ENCODE peak calls at places on chromosomes 4 and X, in ten cellular contexts. V is LNCaP clone FGC, K is progenitor cell of endocrine pancreas, N is activated T-cell treated with anti-CD3 and anti-CD28 coated beads for 1 hour, E is Calu3, D is neural crest cell, Z is AG10803, A is NCI-H1105 treated with DMSO at 0.1 percent for 48 hours, Y is SW480, P is AG08396. C is an unnamed sample.

GRCh38 chr4:145216532-145216931 is 36.1 kb upstream of the OTUD4 start:
- DNase-seq in V (peak; percentile 27), E (no peak), D (no peak), N (no peak), Z (peak; percentile 41), Y (peak; percentile 46), K (no peak), A (peak; percentile 9), P (no peak), C (peak; percentile 4)

GRCh38 chr4:24195976-24196736 is 306.3 kb upstream of the PPARGC1A start:
- DNase-seq in P (no peak), N (no peak), E (no peak), D (no peak), A (peak; percentile 18), Y (no peak), V (no peak), Z (no peak), K (no peak), C (no peak)

GRCh38 chr4:122898370-122899150 is 23.8 kb downstream of the NUDT6 start:
- DNase-seq in A (no peak), K (no peak), P (peak; percentile 51), D (no peak), E (peak; percentile 37), V (peak; percentile 66), N (no peak), Y (no peak), Z (peak; percentile 91), C (peak; percentile 77)

GRCh38 chr4:67366341-67366861 is 178.9 kb downstream of the CENPC start:
- DNase-seq in Z (no peak), E (no peak), N (no peak), A (no peak), D (no peak), K (no peak), P (no peak), Y (no peak), V (no peak), C (no peak)

GRCh38 chr4:122765702-122766352 is 33.3 kb downstream of the BBS12 start:
- DNase-seq in N (no peak), E (peak; percentile 16), A (no peak), Y (no peak), V (no peak), D (no peak), Z (peak; percentile 92), K (no peak), P (peak; percentile 37), C (peak; percentile 67)

GRCh38 chr4:107133965-107134364 is 97.9 kb upstream of the DKK2 start:
- DNase-seq in A (no peak), Z (no peak), K (no peak), E (no peak), D (no peak), V (no peak), Y (no peak), N (no peak), P (no peak), C (no peak)

GRCh38 chr4:173866289-173866688 is 336.3 kb upstream of the HAND2 start:
- DNase-seq in N (no peak), Z (no peak), P (no peak), Y (no peak), D (no peak), K (no peak), A (no peak), E (no peak), V (no peak), C (no peak)

GRCh38 chr4:19329631-19330030 is 922.1 kb upstream of the SLIT2 start:
- DNase-seq in P (no peak), D (no peak), Y (no peak), V (no peak), A (no peak), E (no peak), Z (peak; percentile 80), N (no peak), K (no peak), C (no peak)

GRCh38 chr4:102285831-102286230 is 59.5 kb downstream of the SLC39A8 start:
- DNase-seq in E (no peak), K (no peak), N (no peak), P (no peak), Y (no peak), Z (no peak), V (no peak), A (no peak), D (no peak), C (no peak)

GRCh38 chr4:26484538-26484937 is 5.7 kb downstream of the CCKAR start:
- DNase-seq in V (no peak), P (no peak), N (no peak), K (no peak), Z (peak; percentile 39), E (no peak), Y (no peak), A (no peak), D (no peak), C (no peak)

GRCh38 chrX:109709129-109709631 is 23.9 kb downstream of the ACSL4 start:
- DNase-seq in A (no peak), N (no peak), Y (peak; percentile 88), E (no peak), P (no peak), V (no peak), K (no peak), Z (peak; percentile 52), D (no peak), C (peak; percentile 42)

GRCh38 chr4:23455482-23455881 is 434.4 kb downstream of the PPARGC1A start:
- DNase-seq in E (peak; percentile 14), K (no peak), P (no peak), A (no peak), Y (no peak), Z (no peak), N (no peak), V (peak; percentile 0), D (peak; percentile 1), C (peak; percentile 10)

GRCh38 chr4:41359069-41359769 is 102.5 kb downstream of the UCHL1 start:
- DNase-seq in D (no peak), V (no peak), Z (no peak), A (no peak), Y (no peak), P (peak; percentile 12), N (no peak), E (peak; percentile 23), K (no peak), C (no peak)

GRCh38 chr4:55931043-55931442 is 17.7 kb upstream of the CEP135 start:
- DNase-seq in V (no peak), K (no peak), N (no peak), Z (no peak), Y (no peak), P (no peak), E (no peak), A (no peak), D (no peak), C (no peak)

GRCh38 chrX:107700317-107700774 is 72.0 kb downstream of the PRPS1 start:
- DNase-seq in N (no peak), Z (peak; percentile 29), A (no peak), K (no peak), D (no peak), E (no peak), Y (no peak), V (no peak), P (no peak), C (peak; percentile 29)

GRCh38 chrX:22383988-22384387 is 111.3 kb downstream of the CBLL2 start:
- DNase-seq in V (no peak), D (no peak), E (no peak), Y (no peak), N (no peak), Z (no peak), K (no peak), A (no peak), P (no peak), C (no peak)

GRCh38 chrX:19332983-19333382 is 10.7 kb upstream of the PDHA1 start:
- DNase-seq in A (peak; percentile 60), Y (no peak), K (no peak), D (no peak), Z (peak; percentile 27), E (no peak), N (no peak), V (no peak), P (no peak), C (no peak)

GRCh38 chr4:48538358-48538757 is 48.3 kb downstream of the ZAR1 start:
- DNase-seq in K (no peak), A (peak; percentile 47), E (no peak), Y (no peak), P (no peak), Z (no peak), N (no peak), V (peak; percentile 37), D (no peak), C (no peak)

GRCh38 chr4:174069848-174070330 is 213.6 kb downstream of the FBXO8 start:
- DNase-seq in P (no peak), K (no peak), D (no peak), A (peak; percentile 85), Y (no peak), V (no peak), Z (no peak), N (no peak), E (no peak), C (no peak)

GRCh38 chrX:102599950-102600579 is 750 bp downstream of the ARMCX5 start:
- DNase-seq in A (no peak), E (no peak), Y (peak; percentile 8), K (no peak), N (no peak), D (no peak), P (peak; percentile 10), Z (peak; percentile 32), V (no peak), C (no peak)

GRCh38 chr4:8381814-8382581 is 58.5 kb downstream of the ACOX3 start:
- DNase-seq in V (no peak), K (no peak), Z (no peak), N (no peak), Y (no peak), A (no peak), D (no peak), E (no peak), P (no peak), C (no peak)

GRCh38 chrX:18997916-18998315 is 14.0 kb upstream of the PHKA2 start:
- DNase-seq in Z (peak; percentile 38), N (no peak), V (no peak), P (no peak), A (no peak), Y (no peak), E (no peak), D (no peak), K (no peak), C (peak; percentile 15)

GRCh38 chrX:118824173-118824782 is 654 bp downstream of the ZCCHC12 start:
- DNase-seq in E (no peak), D (peak; percentile 23), P (no peak), Y (no peak), Z (no peak), A (no peak), V (no peak), N (no peak), K (peak; percentile 16), C (no peak)

GRCh38 chrX:31435592-31435991 is 363.8 kb upstream of the FTHL17 start:
- DNase-seq in Y (no peak), D (peak; percentile 58), E (no peak), Z (peak; percentile 45), P (no peak), K (peak; percentile 17), V (no peak), N (no peak), A (no peak), C (no peak)

GRCh38 chrX:2388669-2389068 is 112.1 kb downstream of the DHRSX start:
- DNase-seq in K (no peak), E (no peak), V (no peak), D (no peak), Y (no peak), Z (peak; percentile 14), N (no peak), P (no peak), A (no peak), C (no peak)

GRCh38 chr4:112514449-112515277 is 1.3 kb downstream of the NEUROG2 start:
- DNase-seq in K (no peak), P (no peak), Z (no peak), A (no peak), E (no peak), V (no peak), N (no peak), D (peak; percentile 31), Y (no peak), C (no peak)

GRCh38 chrX:7244400-7244799 is 96.4 kb upstream of the PUDP start:
- DNase-seq in Z (no peak), N (no peak), E (no peak), P (no peak), K (no peak), V (no peak), A (no peak), D (no peak), Y (no peak), C (no peak)

GRCh38 chr4:109947457-109947856 is 34.8 kb downstream of the EGF start:
- DNase-seq in Y (peak; percentile 30), E (no peak), P (no peak), D (no peak), N (no peak), A (no peak), Z (peak; percentile 19), V (no peak), K (no peak), C (peak; percentile 12)